ENCODE peak calls at places on chromosomes 16 and 17, in eight cellular contexts. R is A549, E is tibial nerve, L is spleen, Q is IMR-90, J is ovary, D is adrenal gland, O is gastrocnemius medialis. T is an unnamed sample.

GRCh38 chr17:65086465-65086864 is 29.9 kb upstream of the GNA13 start:
- DNase-seq in L (no peak), O (no peak), J (no peak), D (no peak), E (no peak), Q (no peak), R (no peak), T (no peak)

GRCh38 chr16:23152386-23153178 is 3.3 kb upstream of the USP31 start:
- DNase-seq in O (peak), L (no peak), R (no peak), D (no peak), Q (no peak), J (no peak), E (no peak), T (no peak)

GRCh38 chr17:6711081-6711674 is 2.0 kb downstream of the SLC13A5 start:
- DNase-seq in L (no peak), Q (no peak), E (no peak), O (no peak), R (no peak), J (peak), D (peak), T (peak)

GRCh38 chr16:74759564-74759963 is 15.1 kb downstream of the FA2H start:
- DNase-seq in Q (no peak), J (no peak), R (no peak), D (no peak), O (no peak), L (peak), E (no peak), T (no peak)

GRCh38 chr17:19769946-19770652 is 22.0 kb upstream of the ALDH3A1 start:
- DNase-seq in Q (peak), O (no peak), L (no peak), J (no peak), R (no peak), D (no peak), E (no peak), T (no peak)

GRCh38 chr17:69325518-69326301 is 1.2 kb downstream of the ABCA5 start:
- DNase-seq in Q (no peak), O (no peak), J (no peak), E (no peak), D (no peak), R (no peak), L (no peak), T (no peak)

GRCh38 chr16:81293909-81294802 is 20.6 kb upstream of the GAN start:
- DNase-seq in O (no peak), D (no peak), E (no peak), Q (peak), R (no peak), J (no peak), L (no peak), T (no peak)

GRCh38 chr16:89697161-89697615 is 4.3 kb downstream of the SPATA2L start:
- DNase-seq in E (no peak), Q (no peak), J (peak), L (no peak), R (no peak), D (no peak), O (no peak), T (no peak)

GRCh38 chr16:4501071-4501478 is 24.9 kb downstream of the HMOX2 start:
- DNase-seq in R (no peak), D (no peak), O (no peak), L (no peak), Q (peak), J (no peak), E (no peak), T (no peak)

GRCh38 chr16:23172549-23172948 is 10.0 kb upstream of the SCNN1G start:
- DNase-seq in D (no peak), R (no peak), E (no peak), L (no peak), Q (no peak), J (no peak), O (no peak), T (no peak)

GRCh38 chr16:77898671-77899211 is 110.4 kb downstream of the VAT1L start:
- DNase-seq in O (no peak), D (peak), R (no peak), Q (peak), L (no peak), E (no peak), J (no peak), T (no peak)

GRCh38 chr16:54171855-54172537 is 114.6 kb downstream of the IRX3 start:
- DNase-seq in O (no peak), Q (peak), L (no peak), R (no peak), J (no peak), E (no peak), D (no peak), T (no peak)

GRCh38 chr16:78543066-78543465 is 443.6 kb downstream of the WWOX start:
- DNase-seq in J (no peak), Q (no peak), E (no peak), L (no peak), R (no peak), D (no peak), O (no peak), T (no peak)

GRCh38 chr17:34318474-34318873 is 761 bp upstream of the CCL8 start:
- DNase-seq in J (no peak), E (no peak), L (no peak), Q (no peak), R (peak), O (no peak), D (no peak), T (no peak)

GRCh38 chr17:74513987-74514631 is 17.2 kb downstream of the CD300LB start:
- DNase-seq in J (no peak), L (no peak), R (peak), D (no peak), O (no peak), E (peak), Q (peak), T (peak)

GRCh38 chr17:46771601-46772012 is 46.9 kb downstream of the WNT3 start:
- DNase-seq in J (peak), L (no peak), R (no peak), E (no peak), Q (no peak), D (no peak), O (no peak), T (no peak)

GRCh38 chr16:81238296-81239011 is at the start of gene BCO1:
- DNase-seq in Q (peak), D (no peak), L (peak), R (peak), O (no peak), E (peak), J (no peak), T (no peak)

GRCh38 chr17:75897076-75898019 is 597 bp upstream of the TRIM65 start:
- DNase-seq in E (peak), R (no peak), D (peak), L (peak), J (no peak), O (no peak), Q (no peak), T (no peak)

GRCh38 chr16:29290631-29291247 is 115.8 kb downstream of the NPIPB11 start:
- DNase-seq in Q (peak), L (peak), D (peak), R (peak), O (peak), J (peak), E (peak), T (peak)

GRCh38 chr17:1707107-1707506 is 3.1 kb downstream of the TLCD2 start:
- DNase-seq in O (no peak), J (no peak), E (no peak), Q (no peak), D (no peak), L (no peak), R (no peak), T (no peak)

GRCh38 chr16:28067604-28068382 is 4.3 kb upstream of the GSG1L start:
- DNase-seq in J (no peak), D (no peak), R (no peak), E (peak), Q (peak), L (no peak), O (no peak), T (no peak)

GRCh38 chr17:70134042-70134441 is 35.3 kb upstream of the KCNJ2 start:
- DNase-seq in R (no peak), L (no peak), D (no peak), Q (no peak), E (no peak), O (no peak), J (no peak), T (no peak)

GRCh38 chr17:1197781-1198490 is 18.2 kb upstream of the ABR start:
- DNase-seq in E (peak), J (peak), L (peak), O (peak), D (peak), Q (no peak), R (no peak), T (peak)

GRCh38 chr17:8341456-8341855 is 1.8 kb downstream of the ODF4 start:
- DNase-seq in R (no peak), O (no peak), L (no peak), J (no peak), Q (no peak), D (no peak), E (no peak), T (no peak)

GRCh38 chr16:27753563-27753962 is 203.6 kb downstream of the KATNIP start:
- DNase-seq in J (no peak), O (no peak), Q (no peak), R (no peak), E (no peak), D (no peak), L (no peak), T (no peak)

GRCh38 chr17:43834106-43834505 is 1.2 kb upstream of the MPP3 start:
- DNase-seq in O (no peak), Q (peak), E (peak), J (no peak), L (no peak), R (peak), D (no peak), T (peak)

GRCh38 chr17:43830510-43831145 is 2.3 kb downstream of the MPP3 start:
- DNase-seq in E (no peak), D (no peak), L (peak), J (no peak), R (no peak), O (no peak), Q (no peak), T (no peak)

GRCh38 chr17:43831633-43832032 is 1.3 kb downstream of the MPP3 start:
- DNase-seq in O (no peak), D (no peak), J (no peak), L (peak), Q (no peak), R (no peak), E (no peak), T (no peak)

GRCh38 chr17:43832168-43832975 is 574 bp downstream of the MPP3 start:
- DNase-seq in R (peak), D (peak), E (peak), Q (peak), O (no peak), L (peak), J (peak), T (no peak)

GRCh38 chr17:43832976-43833829 is at the start of gene MPP3:
- DNase-seq in L (peak), Q (peak), R (peak), E (peak), O (no peak), D (no peak), J (peak), T (peak)
- TF ChIP-seq POLR2A in L (no peak), Q (peak), R (peak), E (peak), O (no peak), D (no peak), J (peak), T (no peak)

DNA sequence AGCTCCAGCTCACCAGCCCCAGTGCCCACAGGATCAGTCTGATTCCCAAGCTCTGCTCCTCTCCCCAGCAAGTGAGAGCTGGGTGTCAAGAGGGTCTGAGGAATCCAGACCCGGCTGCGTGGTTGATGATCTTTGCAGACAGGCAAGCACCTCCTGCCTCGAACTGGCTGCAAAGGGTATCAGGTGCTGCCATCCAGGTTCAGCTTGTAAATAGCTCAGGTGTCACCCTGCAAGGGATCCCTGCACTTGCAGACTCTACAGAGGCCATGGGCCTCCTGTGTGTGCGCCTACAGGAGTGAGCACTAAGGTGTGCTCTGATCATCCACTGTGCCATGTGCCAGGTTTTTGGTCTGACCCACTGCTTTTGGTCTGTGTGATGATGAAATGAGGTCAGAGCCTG is 16.2 kb downstream of the DEXI start:
- DNase-seq in J (no peak), D (no peak), Q (no peak), E (no peak), L (no peak), R (no peak), O (no peak), T (no peak)
- TF ChIP-seq POLR2A in J (no peak), D (no peak), Q (no peak), E (no peak), L (no peak), R (no peak), O (no peak), T (no peak)

DNA sequence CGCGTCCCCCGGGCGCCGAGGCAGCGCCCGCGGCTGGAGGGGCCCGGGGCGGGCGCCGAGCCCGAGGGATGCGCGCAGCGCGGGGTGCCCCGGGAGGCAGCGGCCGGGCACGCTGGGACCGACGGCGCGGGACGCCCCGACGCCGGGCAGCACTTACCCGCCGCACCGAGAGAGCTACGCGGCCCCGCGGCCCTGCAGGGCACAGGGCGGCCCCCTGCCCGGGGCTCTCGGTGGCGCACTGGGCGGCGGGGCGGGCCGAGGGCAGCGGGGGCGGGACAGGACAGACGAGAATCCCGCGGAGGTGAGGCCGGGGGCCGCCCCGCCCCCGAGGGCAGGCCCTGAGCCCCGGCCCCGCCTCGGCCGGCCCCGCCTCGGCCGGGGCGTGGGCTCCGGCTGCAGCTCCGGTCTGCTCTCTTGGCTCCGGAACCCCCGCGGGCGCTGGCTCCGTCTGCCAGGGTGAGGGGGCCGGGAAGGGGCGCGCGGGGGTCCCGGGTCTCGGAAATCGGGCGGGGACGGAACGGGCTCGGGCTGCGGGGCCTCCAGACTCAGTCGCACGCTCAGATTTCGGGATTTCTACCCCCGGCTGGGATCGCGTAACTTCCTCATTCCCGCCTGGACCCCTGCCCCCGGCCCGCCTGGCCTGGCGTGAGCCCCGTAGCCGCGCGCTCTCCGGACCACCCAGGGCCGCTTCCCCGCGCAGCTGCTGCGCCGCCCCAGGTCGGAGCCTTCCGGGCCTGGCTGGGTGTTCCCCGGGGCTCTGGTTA is at the start of gene PLD2:
- DNase-seq in O (peak), Q (peak), J (peak), R (peak), E (peak), L (peak), D (peak), T (peak)
- TF ChIP-seq POLR2A in O (peak), Q (no peak), J (peak), R (peak), E (peak), L (no peak), D (no peak), T (no peak)

DNA sequence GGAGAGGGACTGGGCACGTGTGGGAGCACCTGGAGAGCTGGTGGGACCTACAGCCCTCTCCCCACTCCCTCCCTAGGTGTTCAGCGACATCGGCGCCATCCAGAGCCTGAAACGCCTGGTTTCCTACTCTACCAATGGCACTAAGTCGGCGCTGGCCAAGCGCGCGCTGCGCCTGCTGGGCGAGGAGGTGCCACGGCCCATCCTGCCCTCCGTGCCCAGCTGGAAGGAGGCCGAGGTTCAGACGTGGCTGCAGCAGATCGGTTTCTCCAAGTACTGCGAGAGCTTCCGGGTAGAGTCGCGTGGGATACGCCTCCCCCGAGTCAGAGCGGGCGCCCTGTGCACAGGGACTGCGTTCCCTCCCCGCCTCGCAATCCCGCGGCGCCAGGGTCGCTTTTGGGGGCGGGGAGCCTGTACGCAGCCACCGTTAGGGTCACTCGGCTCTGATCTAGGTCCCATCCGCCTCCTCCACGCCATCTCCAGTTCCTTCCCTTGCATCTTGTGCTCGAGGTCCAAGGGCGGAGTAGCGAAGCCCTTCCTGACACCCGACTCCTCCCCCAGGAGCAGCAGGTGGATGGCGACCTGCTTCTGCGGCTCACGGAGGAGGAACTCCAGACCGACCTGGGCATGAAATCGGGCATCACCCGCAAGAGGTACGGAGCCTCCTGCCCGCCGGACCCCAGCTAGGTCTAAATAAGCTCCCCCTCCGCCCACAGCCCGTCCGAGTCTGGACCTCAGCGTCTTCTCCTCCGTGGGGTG is 13.0 kb downstream of the SARM1 start:
- DNase-seq in J (no peak), R (no peak), E (peak), L (peak), O (no peak), Q (no peak), D (no peak), T (peak)
- TF ChIP-seq POLR2A in J (no peak), R (no peak), E (no peak), L (no peak), O (no peak), Q (no peak), D (no peak), T (no peak)

DNA sequence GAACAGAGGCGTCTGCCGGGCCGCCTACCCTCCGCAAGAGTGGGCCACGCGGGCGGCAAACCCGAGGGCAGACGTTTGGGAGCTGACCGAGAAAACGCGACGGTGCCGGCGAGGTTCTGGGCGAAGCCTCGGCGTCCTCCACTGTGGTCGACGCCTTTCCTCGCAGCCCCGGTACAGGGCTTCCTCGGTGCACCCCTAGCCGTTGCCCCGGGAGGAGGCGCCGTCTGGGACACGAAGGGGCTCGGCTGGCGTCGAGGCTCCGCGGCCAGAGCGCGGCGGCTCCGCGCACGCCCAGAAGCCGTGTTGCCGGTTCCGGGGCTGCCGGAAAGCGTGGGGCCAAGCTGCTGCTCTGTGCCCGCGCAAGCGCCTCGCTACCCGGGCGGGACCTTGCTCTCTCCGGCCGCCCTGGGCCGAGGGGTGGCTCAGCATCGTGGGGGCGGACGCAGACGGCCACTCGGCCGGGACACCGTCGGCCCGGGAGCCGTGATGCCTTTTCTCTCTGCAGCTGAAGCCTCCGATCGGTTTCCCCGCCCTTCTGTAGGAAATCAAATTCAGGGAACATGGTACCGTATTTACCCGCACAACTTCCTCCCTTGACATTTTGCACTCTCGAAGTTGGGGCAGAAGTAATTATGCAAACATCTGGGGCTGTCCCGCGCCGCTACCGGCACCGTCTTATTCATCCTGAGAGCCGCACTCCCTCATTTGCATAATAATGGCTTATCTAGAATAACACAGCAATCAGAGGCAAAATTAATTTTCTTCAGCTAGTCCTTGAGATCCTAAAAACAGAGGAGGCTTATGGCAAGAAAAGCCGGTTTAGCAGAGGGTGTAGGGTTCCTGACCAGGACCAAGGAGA is 7.3 kb upstream of the CBX8 start:
- DNase-seq in E (no peak), D (no peak), Q (no peak), R (no peak), L (no peak), O (no peak), J (no peak), T (no peak)
- TF ChIP-seq POLR2A in E (no peak), D (no peak), Q (no peak), R (no peak), L (no peak), O (no peak), J (no peak), T (no peak)

DNA sequence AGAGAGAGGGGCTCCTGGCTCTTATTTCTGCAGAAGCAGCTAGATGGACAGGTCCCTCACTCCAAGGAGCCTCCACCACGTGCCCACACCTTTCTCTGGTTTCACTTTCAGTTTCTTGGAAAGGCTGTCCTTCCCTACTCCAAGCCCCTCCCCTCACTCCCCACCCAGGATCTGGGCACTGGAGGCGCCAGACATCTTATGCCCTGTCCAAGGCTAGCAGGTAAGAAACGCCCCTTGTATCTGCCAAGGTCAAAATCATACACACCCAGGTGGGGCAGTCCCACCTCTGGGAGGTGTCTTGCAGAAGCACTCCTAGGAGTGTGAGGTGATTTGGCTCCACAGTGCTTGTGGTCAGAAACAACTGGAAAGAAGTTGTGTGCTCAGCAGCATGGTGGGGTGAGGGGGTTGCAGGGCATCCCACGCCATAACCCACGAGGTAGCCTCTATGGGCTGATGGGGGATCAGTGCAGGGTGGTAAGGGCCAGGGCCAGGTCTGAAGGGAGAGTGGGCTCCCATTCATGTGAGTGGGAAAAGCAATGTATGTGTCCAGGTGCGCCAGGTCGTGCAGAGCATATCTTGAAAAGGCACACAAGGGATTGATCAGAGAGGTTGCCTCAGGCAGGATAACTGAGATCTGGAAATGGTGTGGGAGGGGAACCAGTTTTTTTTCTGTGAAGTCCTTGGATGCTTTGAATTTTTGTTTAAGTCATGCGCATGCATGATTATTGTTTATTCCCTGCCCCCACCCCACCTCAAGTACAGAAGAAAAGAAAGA is 31.8 kb upstream of the PRM1 start:
- DNase-seq in J (peak), L (no peak), E (no peak), R (peak), Q (peak), O (no peak), D (no peak), T (no peak)
- TF ChIP-seq POLR2A in J (no peak), L (no peak), E (no peak), R (no peak), Q (no peak), O (no peak), D (no peak), T (no peak)